ENCODE peak calls at places on chromosomes 5 and 9, in eight cellular contexts. N is IMR-90, J is sigmoid colon, P is PC-9, U is GM10248, S is breast epithelium, V is HFFc6, X is neural crest cell. Y is an unnamed sample.

GRCh38 chr9:119649205-119649604 is 280.0 kb upstream of the BRINP1 start:
- DNase-seq in N (no peak), J (no peak), P (no peak), U (no peak), S (no peak), V (no peak), X (no peak), Y (no peak)

GRCh38 chr9:98290411-98290810 is 35.0 kb upstream of the TBC1D2 start:
- DNase-seq in N (no peak), J (no peak), P (no peak), U (no peak), S (no peak), V (no peak), X (no peak), Y (no peak)

GRCh38 chr9:5825896-5826622 is 6.9 kb downstream of the ERMP1 start:
- DNase-seq in N (no peak), J (no peak), P (no peak), U (no peak), S (no peak), V (no peak), X (no peak), Y (no peak)

GRCh38 chr5:138033275-138033808 is 463 bp upstream of the FAM13B start:
- DNase-seq in N (no peak), J (no peak), P (no peak), U (no peak), S (no peak), V (no peak), X (no peak), Y (no peak)

GRCh38 chr9:37468620-37469019 is 3.4 kb upstream of the ZBTB5 start:
- DNase-seq in N (no peak), J (no peak), P (no peak), U (no peak), S (no peak), V (no peak), X (no peak), Y (no peak)

GRCh38 chr9:86660146-86660545 is 287.2 kb downstream of the GAS1 start:
- DNase-seq in N (peak), J (no peak), P (peak), U (no peak), S (no peak), V (peak), X (no peak), Y (no peak)

GRCh38 chr5:139765409-139766217 is 30.0 kb upstream of the PSD2 start:
- DNase-seq in N (peak), J (peak), P (peak), U (peak), S (peak), V (peak), X (peak), Y (peak)

GRCh38 chr5:111999286-111999685 is 242.3 kb upstream of the NREP start:
- DNase-seq in N (peak), J (no peak), P (no peak), U (no peak), S (no peak), V (peak), X (no peak), Y (no peak)

GRCh38 chr5:83777856-83778255 is 57.2 kb upstream of the HAPLN1 start:
- DNase-seq in N (no peak), J (no peak), P (no peak), U (no peak), S (no peak), V (no peak), X (no peak), Y (no peak)

GRCh38 chr9:119841005-119841404 is 471.8 kb upstream of the BRINP1 start:
- DNase-seq in N (no peak), J (no peak), P (no peak), U (no peak), S (no peak), V (no peak), X (no peak), Y (no peak)

GRCh38 chr5:90368454-90369246 is 40.9 kb downstream of the CETN3 start:
- DNase-seq in N (no peak), J (no peak), P (no peak), U (no peak), S (no peak), V (no peak), X (no peak), Y (no peak)

GRCh38 chr9:136827794-136828473 is 14.3 kb upstream of the AJM1 start:
- DNase-seq in N (no peak), J (no peak), P (no peak), U (no peak), S (no peak), V (no peak), X (no peak), Y (no peak)

GRCh38 chr5:94810281-94810680 is 191.8 kb downstream of the SLF1 start:
- DNase-seq in N (no peak), J (no peak), P (no peak), U (no peak), S (no peak), V (no peak), X (no peak), Y (no peak)

GRCh38 chr9:135347461-135347860 is 132.1 kb upstream of the PPP1R26 start:
- DNase-seq in N (no peak), J (no peak), P (no peak), U (no peak), S (no peak), V (no peak), X (no peak), Y (no peak)

GRCh38 chr5:136042665-136043121 is 13.9 kb downstream of the TGFBI start:
- DNase-seq in N (no peak), J (no peak), P (no peak), U (no peak), S (no peak), V (no peak), X (no peak), Y (no peak)

GRCh38 chr5:94748212-94748611 is 129.7 kb downstream of the SLF1 start:
- DNase-seq in N (no peak), J (no peak), P (no peak), U (no peak), S (no peak), V (no peak), X (no peak), Y (no peak)

GRCh38 chr5:160395111-160395510 is 4.7 kb downstream of the FAM200C start:
- DNase-seq in N (no peak), J (no peak), P (no peak), U (no peak), S (no peak), V (no peak), X (no peak), Y (no peak)

GRCh38 chr5:133273661-133274596 is 222.1 kb downstream of the HSPA4 start:
- DNase-seq in N (peak), J (no peak), P (no peak), U (no peak), S (no peak), V (peak), X (no peak), Y (no peak)

GRCh38 chr9:126894052-126894603 is 20.5 kb upstream of the RALGPS1 start:
- DNase-seq in N (no peak), J (no peak), P (no peak), U (no peak), S (peak), V (peak), X (no peak), Y (no peak)

GRCh38 chr9:121809356-121810050 is 158.1 kb downstream of the DAB2IP start:
- DNase-seq in N (no peak), J (no peak), P (no peak), U (no peak), S (no peak), V (no peak), X (no peak), Y (no peak)

GRCh38 chr9:108830292-108830691 is 25.5 kb downstream of the ACTL7B start:
- DNase-seq in N (no peak), J (no peak), P (no peak), U (no peak), S (no peak), V (no peak), X (no peak), Y (no peak)

GRCh38 chr5:168260353-168261211 is 30.9 kb upstream of the WWC1 start:
- DNase-seq in N (no peak), J (no peak), P (no peak), U (no peak), S (no peak), V (no peak), X (no peak), Y (no peak)

GRCh38 chr9:16385590-16386578 is 484.6 kb downstream of the BNC2 start:
- DNase-seq in N (peak), J (no peak), P (no peak), U (no peak), S (no peak), V (peak), X (no peak), Y (no peak)

GRCh38 chr9:98185611-98186171 is 6.7 kb downstream of the CORO2A start:
- DNase-seq in N (no peak), J (no peak), P (no peak), U (no peak), S (no peak), V (no peak), X (no peak), Y (no peak)

GRCh38 chr5:174618589-174618988 is 105.8 kb upstream of the MSX2 start:
- DNase-seq in N (no peak), J (no peak), P (no peak), U (no peak), S (no peak), V (no peak), X (no peak), Y (no peak)

GRCh38 chr5:158953929-158954534 is 145.7 kb downstream of the EBF1 start:
- DNase-seq in N (no peak), J (no peak), P (no peak), U (peak), S (no peak), V (no peak), X (no peak), Y (no peak)

GRCh38 chr9:5621327-5621726 is 7.6 kb upstream of the RIC1 start:
- DNase-seq in N (peak), J (no peak), P (no peak), U (no peak), S (no peak), V (peak), X (no peak), Y (no peak)

GRCh38 chr9:459491-460444 is 245.1 kb downstream of the DOCK8 start:
- DNase-seq in N (no peak), J (no peak), P (no peak), U (no peak), S (no peak), V (no peak), X (no peak), Y (no peak)

GRCh38 chr5:594241-594860 is 17.8 kb upstream of the CEP72 start:
- DNase-seq in N (no peak), J (no peak), P (no peak), U (no peak), S (no peak), V (no peak), X (no peak), Y (no peak)

GRCh38 chr5:14714706-14715105 is 50.2 kb downstream of the OTULIN start:
- DNase-seq in N (no peak), J (no peak), P (peak), U (no peak), S (no peak), V (no peak), X (no peak), Y (no peak)

GRCh38 chr5:127506616-127507015 is 10.8 kb upstream of the PRRC1 start:
- DNase-seq in N (no peak), J (no peak), P (no peak), U (no peak), S (no peak), V (no peak), X (no peak), Y (no peak)

GRCh38 chr5:94266170-94266569 is 352.2 kb downstream of the KIAA0825 start:
- DNase-seq in N (no peak), J (no peak), P (no peak), U (no peak), S (no peak), V (no peak), X (no peak), Y (no peak)

GRCh38 chr5:154811653-154812465 is 38.5 kb downstream of the FAXDC2 start:
- DNase-seq in N (peak), J (peak), P (peak), U (peak), S (no peak), V (peak), X (peak), Y (peak)

GRCh38 chr9:33813712-33814641 is 3.0 kb upstream of the UBE2R2 start:
- DNase-seq in N (peak), J (no peak), P (no peak), U (peak), S (no peak), V (peak), X (no peak), Y (no peak)

GRCh38 chr9:74643303-74643933 is 146.3 kb downstream of the RORB start:
- DNase-seq in N (no peak), J (no peak), P (no peak), U (no peak), S (no peak), V (no peak), X (no peak), Y (no peak)

GRCh38 chr5:150117945-150118560 is 31.7 kb upstream of the CSF1R start:
- DNase-seq in N (no peak), J (peak), P (no peak), U (no peak), S (peak), V (no peak), X (no peak), Y (no peak)

GRCh38 chr9:17852108-17852507 is 273.2 kb downstream of the SH3GL2 start:
- DNase-seq in N (no peak), J (no peak), P (no peak), U (no peak), S (no peak), V (no peak), X (no peak), Y (no peak)

GRCh38 chr9:91949946-91950664 is at the start of gene ROR2:
- DNase-seq in N (peak), J (peak), P (no peak), U (peak), S (peak), V (no peak), X (peak), Y (no peak)
- TF ChIP-seq CTCF in N (peak), J (peak), P (no peak), U (peak), S (peak), V (peak), X (peak), Y (no peak)

DNA sequence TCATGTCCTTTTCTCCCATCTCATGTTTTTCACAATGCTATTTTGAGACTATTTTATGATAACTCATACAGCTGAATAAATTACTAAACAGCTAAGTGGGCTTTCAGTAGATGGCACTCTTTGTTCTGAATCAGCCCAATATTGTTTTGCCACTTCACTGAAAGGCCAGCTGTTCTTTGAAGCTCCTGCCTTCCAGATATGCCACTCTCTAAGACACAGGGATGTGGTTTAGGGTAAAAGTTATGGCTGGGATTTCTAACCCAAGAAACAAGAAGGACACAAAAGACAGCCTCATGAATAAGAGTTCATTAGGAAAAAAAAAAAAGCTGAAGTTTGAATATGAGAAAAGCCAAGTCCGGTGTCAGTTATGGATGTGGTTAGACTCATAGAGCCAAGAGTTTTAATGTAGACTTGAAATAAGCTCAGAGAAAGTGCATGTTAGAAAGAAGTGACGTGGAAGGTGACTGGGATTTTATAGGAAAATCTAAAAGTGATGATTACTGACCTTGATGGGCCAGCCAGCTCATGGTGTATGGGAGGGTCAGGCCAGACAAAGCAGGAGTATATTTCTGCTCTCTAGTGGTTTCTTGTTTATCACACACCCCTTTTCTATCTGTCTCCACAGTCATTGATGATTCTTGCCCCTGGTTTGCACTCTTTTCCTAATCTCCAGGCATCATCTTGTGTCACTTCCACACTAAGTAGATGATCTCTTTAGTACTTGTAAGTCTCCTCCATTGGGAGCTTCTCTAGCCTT is 488.5 kb downstream of the NR2F1-AS1 start:
- DNase-seq in N (peak), J (no peak), P (no peak), U (no peak), S (no peak), V (peak), X (no peak), Y (no peak)
- TF ChIP-seq CTCF in N (peak), J (no peak), P (peak), U (no peak), S (no peak), V (peak), X (no peak), Y (no peak)

DNA sequence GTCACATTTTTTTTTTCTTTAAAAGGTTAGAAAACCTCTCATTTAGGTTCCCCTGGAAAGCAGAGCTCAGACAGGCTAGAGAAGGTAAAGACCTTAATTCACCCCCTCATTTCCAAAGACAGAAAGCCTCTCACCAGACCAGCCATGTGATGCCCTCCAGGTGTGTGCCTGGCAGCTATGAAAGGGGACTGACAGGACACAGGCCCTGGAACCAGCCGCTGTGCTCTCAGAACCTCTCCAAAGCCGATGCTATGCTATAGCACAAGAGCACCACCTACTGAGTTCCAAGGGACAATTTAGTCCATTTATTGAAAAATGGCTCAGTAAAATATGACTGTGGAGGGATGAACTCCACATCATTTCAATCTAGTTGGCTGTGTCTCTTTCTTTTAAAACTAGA is 48.8 kb downstream of the FANCC start:
- DNase-seq in N (peak), J (no peak), P (no peak), U (no peak), S (no peak), V (peak), X (no peak), Y (no peak)
- TF ChIP-seq CTCF in N (peak), J (peak), P (no peak), U (peak), S (no peak), V (peak), X (no peak), Y (no peak)

GRCh38 chr5:118405650-118406061 is 582.7 kb downstream of the DTWD2 start:
- DNase-seq in N (no peak), J (no peak), P (no peak), U (no peak), S (no peak), V (no peak), X (no peak), Y (no peak)
- TF ChIP-seq CTCF in N (no peak), J (no peak), P (no peak), U (no peak), S (no peak), V (no peak), X (no peak), Y (no peak)

GRCh38 chr9:133437753-133438531 is 15.8 kb downstream of the ADAMTS13 start:
- DNase-seq in N (no peak), J (no peak), P (no peak), U (peak), S (no peak), V (no peak), X (no peak), Y (no peak)
- TF ChIP-seq CTCF in N (peak), J (no peak), P (no peak), U (peak), S (no peak), V (peak), X (no peak), Y (no peak)

DNA sequence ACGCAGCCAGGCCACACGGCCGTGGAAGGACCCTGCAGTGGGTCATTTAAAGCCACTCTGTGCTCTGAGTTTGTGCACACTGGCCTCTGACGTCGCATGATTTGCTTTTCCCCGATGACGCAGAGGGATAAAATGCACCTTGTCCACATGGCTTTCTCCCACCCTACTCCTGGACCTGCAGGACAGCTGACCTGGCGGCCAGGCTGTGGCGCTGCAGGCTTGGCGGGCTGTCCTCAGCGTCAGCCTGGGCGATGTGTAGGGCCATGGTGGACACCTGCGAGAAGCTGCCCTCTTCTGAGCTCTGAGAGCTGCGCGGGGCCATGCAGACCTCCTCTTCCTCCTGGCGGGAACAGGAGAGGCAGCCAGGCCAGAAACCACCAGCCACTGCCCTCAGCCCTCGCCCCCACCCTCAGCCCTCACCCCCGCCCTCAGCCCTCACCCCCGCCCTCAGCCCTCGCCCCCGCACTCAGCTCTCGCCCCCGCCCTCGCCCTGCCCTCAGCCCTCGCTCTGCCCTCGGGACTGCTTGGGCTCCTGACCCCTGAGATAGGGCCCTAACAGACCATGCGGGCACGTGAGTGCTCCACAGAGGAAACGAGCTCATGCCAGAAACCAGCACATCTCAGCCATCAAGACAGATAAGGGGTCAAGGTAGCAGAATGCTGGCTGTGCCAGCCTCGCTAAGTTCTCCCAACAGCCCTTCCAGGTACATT is 20.0 kb upstream of the SCGB3A1 start:
- DNase-seq in N (no peak), J (no peak), P (peak), U (no peak), S (no peak), V (no peak), X (no peak), Y (no peak)
- TF ChIP-seq CTCF in N (no peak), J (no peak), P (peak), U (no peak), S (no peak), V (no peak), X (no peak), Y (no peak)

GRCh38 chr5:109689740-109690455 is at the start of gene MAN2A1:
- DNase-seq in N (peak), J (peak), P (peak), U (peak), S (peak), V (peak), X (peak), Y (peak)

GRCh38 chr5:109688999-109689739 is 558 bp upstream of the MAN2A1 start:
- DNase-seq in N (peak), J (peak), P (peak), U (peak), S (peak), V (peak), X (no peak), Y (peak)

GRCh38 chr5:109690456-109691247 is 925 bp downstream of the MAN2A1 start:
- DNase-seq in N (peak), J (peak), P (peak), U (peak), S (peak), V (peak), X (peak), Y (peak)

GRCh38 chr5:109691248-109691574 is 1.5 kb downstream of the MAN2A1 start:
- DNase-seq in N (no peak), J (no peak), P (no peak), U (no peak), S (no peak), V (no peak), X (no peak), Y (no peak)

GRCh38 chr5:109688647-109688998 is 1.1 kb upstream of the MAN2A1 start:
- DNase-seq in N (peak), J (no peak), P (no peak), U (peak), S (no peak), V (no peak), X (no peak), Y (no peak)
- TF ChIP-seq CTCF in N (peak), J (peak), P (peak), U (no peak), S (peak), V (peak), X (peak), Y (no peak)

GRCh38 chr5:86500947-86501346 is 116.8 kb upstream of the COX7C start:
- DNase-seq in N (no peak), J (no peak), P (no peak), U (no peak), S (no peak), V (no peak), X (no peak), Y (no peak)
- TF ChIP-seq CTCF in N (no peak), J (no peak), P (peak), U (peak), S (no peak), V (no peak), X (no peak), Y (no peak)

GRCh38 chr9:128127990-128128835 is 684 bp upstream of the PTGES2 start:
- DNase-seq in N (peak), J (peak), P (peak), U (peak), S (peak), V (peak), X (peak), Y (peak)
- TF ChIP-seq CTCF in N (no peak), J (no peak), P (no peak), U (no peak), S (no peak), V (no peak), X (no peak), Y (no peak)

Y was measured in omental fat pad.